ENCODE peak calls at places on chromosomes 5 and 9, in five cellular contexts. O is IMR-90, L is fibroblast of villous mesenchyme, B is GM12891, Y is cardiac muscle cell. N is an unnamed sample.

GRCh38 chr9:34783951-34784487 is 74.1 kb upstream of the CCL21 start:
- DNase-seq in O (no peak), L (no peak), B (no peak), Y (no peak), N (no peak)

GRCh38 chr5:154097031-154097430 is 58.3 kb downstream of the MFAP3 start:
- DNase-seq in O (no peak), L (no peak), B (no peak), Y (peak), N (no peak)

GRCh38 chr5:99763021-99763814 is 772.0 kb upstream of the FAM174A start:
- DNase-seq in O (no peak), L (no peak), B (no peak), Y (no peak), N (no peak)

GRCh38 chr9:6938873-6939272 is 181.1 kb downstream of the KDM4C start:
- DNase-seq in O (peak), L (no peak), B (no peak), Y (no peak), N (no peak)

GRCh38 chr5:172683696-172684464 is 42.8 kb downstream of the NEURL1B start:
- DNase-seq in O (no peak), L (no peak), B (no peak), Y (no peak), N (peak)

GRCh38 chr9:137029058-137029922 is 1.3 kb upstream of the ABCA2 start:
- DNase-seq in O (peak), L (peak), B (peak), Y (peak), N (peak)

GRCh38 chr9:79403495-79403894 is 168.3 kb upstream of the TLE4 start:
- DNase-seq in O (no peak), L (no peak), B (no peak), Y (no peak), N (no peak)

GRCh38 chr9:94300470-94301301 is 27.8 kb downstream of the NUTM2F start:
- DNase-seq in O (no peak), L (no peak), B (no peak), Y (no peak), N (no peak)

GRCh38 chr5:132060501-132061161 is at the start of gene IL3:
- DNase-seq in O (no peak), L (no peak), B (peak), Y (no peak), N (no peak)

GRCh38 chr9:93124793-93125192 is 9.3 kb downstream of the NINJ1 start:
- DNase-seq in O (no peak), L (no peak), B (peak), Y (no peak), N (no peak)

GRCh38 chr5:81425569-81425968 is 31.6 kb upstream of the ACOT12 start:
- DNase-seq in O (peak), L (peak), B (no peak), Y (peak), N (peak)

GRCh38 chr5:16736158-16736994 is 119.6 kb upstream of the RETREG1 start:
- DNase-seq in O (peak), L (peak), B (no peak), Y (peak), N (no peak)

GRCh38 chr9:20197976-20198685 is 409.3 kb upstream of the SLC24A2 start:
- DNase-seq in O (no peak), L (peak), B (no peak), Y (no peak), N (no peak)

GRCh38 chr9:68895741-68896478 is 118.0 kb downstream of the PRKACG start:
- DNase-seq in O (no peak), L (no peak), B (no peak), Y (no peak), N (peak)

GRCh38 chr9:110691002-110691549 is 22.5 kb downstream of the MUSK start:
- DNase-seq in O (peak), L (peak), B (no peak), Y (no peak), N (peak)

GRCh38 chr9:129317179-129318011 is 139.3 kb upstream of the IER5L start:
- DNase-seq in O (peak), L (no peak), B (no peak), Y (peak), N (no peak)

GRCh38 chr5:140292212-140293040 is 10.5 kb downstream of the PFDN1 start:
- DNase-seq in O (peak), L (no peak), B (no peak), Y (no peak), N (no peak)

GRCh38 chr9:134640491-134641172 is 971 bp upstream of the COL5A1 start:
- DNase-seq in O (no peak), L (no peak), B (no peak), Y (no peak), N (no peak)

GRCh38 chr9:93091453-93092081 is 4.5 kb upstream of the CARD19 start:
- DNase-seq in O (peak), L (peak), B (no peak), Y (no peak), N (no peak)

GRCh38 chr5:44862808-44863207 is 54.1 kb downstream of the MRPS30 start:
- DNase-seq in O (peak), L (peak), B (no peak), Y (peak), N (peak)

GRCh38 chr9:85536076-85536475 is 205.7 kb downstream of the AGTPBP1 start:
- DNase-seq in O (peak), L (peak), B (no peak), Y (no peak), N (no peak)

GRCh38 chr5:11985993-11986392 is 81.7 kb upstream of the CTNND2 start:
- DNase-seq in O (no peak), L (no peak), B (no peak), Y (no peak), N (no peak)

GRCh38 chr9:130240410-130241197 is 25.0 kb upstream of the HMCN2 start:
- DNase-seq in O (peak), L (peak), B (no peak), Y (peak), N (peak)

GRCh38 chr5:132495063-132495671 is 4.6 kb upstream of the IRF1 start:
- DNase-seq in O (no peak), L (no peak), B (no peak), Y (no peak), N (no peak)

GRCh38 chr5:55402199-55402598 is 94.4 kb downstream of the MTREX start:
- DNase-seq in O (no peak), L (no peak), B (no peak), Y (no peak), N (no peak)

N was measured in T-helper 2 cell.